ENCODE peak calls at places on chromosome 2, in four cellular contexts. L, Z, O and B are unnamed samples.

GRCh38 chr2:241219856-241220356 is 31.4 kb downstream of the ANO7 start:
- DNase-seq in Z (no peak), O (no peak), L (no peak), B (no peak)

GRCh38 chr2:233816334-233816733 is 38.0 kb downstream of the HJURP start:
- DNase-seq in Z (no peak), O (no peak), L (no peak), B (no peak)

GRCh38 chr2:56132138-56132537 is 51.7 kb upstream of the CCDC85A start:
- DNase-seq in L (peak), Z (peak), O (no peak), B (peak)

GRCh38 chr2:24766609-24767008 is 26.6 kb downstream of the PTRHD1 start:
- DNase-seq in Z (peak), L (no peak), O (no peak), B (no peak)

GRCh38 chr2:159558479-159558878 is 57.9 kb downstream of the BAZ2B start:
- DNase-seq in L (no peak), O (no peak), Z (no peak), B (no peak)

GRCh38 chr2:166375736-166376487 is at the start of gene SCN9A:
- DNase-seq in L (peak), O (peak), Z (peak), B (no peak)

GRCh38 chr2:201219328-201220096 is 36.6 kb downstream of the CASP10 start:
- DNase-seq in L (no peak), O (no peak), Z (no peak), B (no peak)

GRCh38 chr2:25829828-25830227 is 48.5 kb downstream of the ASXL2 start:
- DNase-seq in Z (no peak), L (no peak), O (no peak), B (no peak)

GRCh38 chr2:16125614-16126125 is 185.3 kb downstream of the MYCN start:
- DNase-seq in O (no peak), Z (no peak), L (no peak), B (no peak)

GRCh38 chr2:166238176-166238575 is 110.4 kb upstream of the SCN1A start:
- DNase-seq in L (no peak), O (no peak), Z (no peak), B (no peak)

GRCh38 chr2:121483021-121483420 is 47.7 kb upstream of the RNU4ATAC start:
- DNase-seq in Z (no peak), O (no peak), L (no peak), B (no peak)

GRCh38 chr2:73984922-73985317 is 210 bp downstream of the TET3 start:
- DNase-seq in O (peak), Z (no peak), L (no peak), B (no peak)